ENCODE peak calls at places on chromosome X, in four cellular contexts. One of them, this sample, is unnamed.

GRCh38 chrX:37646254-37646653 is 39.3 kb upstream of the XK start:
- DNase-seq in K562: no peak
- DNase-seq in endodermal cell: no peak
- DNase-seq in AG09319: no peak
- DNase-seq in this sample: no peak

GRCh38 chrX:622104-622503 is 8.5 kb upstream of the SHOX start:
- DNase-seq in K562: no peak
- DNase-seq in endodermal cell: no peak
- DNase-seq in AG09319: no peak
- DNase-seq in this sample: no peak

GRCh38 chrX:103073442-103073841 is 9.5 kb upstream of the BEX1 start:
- DNase-seq in K562: no peak
- DNase-seq in endodermal cell: no peak
- DNase-seq in AG09319: no peak
- DNase-seq in this sample: peak

GRCh38 chrX:19334945-19335626 is 8.6 kb upstream of the PDHA1 start:
- DNase-seq in K562: peak
- DNase-seq in endodermal cell: peak
- DNase-seq in AG09319: no peak
- DNase-seq in this sample: peak

GRCh38 chrX:71282514-71283408 is 674 bp upstream of the NONO start:
- DNase-seq in K562: peak
- DNase-seq in endodermal cell: no peak
- DNase-seq in AG09319: no peak
- DNase-seq in this sample: peak

GRCh38 chrX:46444011-46444410 is 101.2 kb downstream of the ZNF674 start:
- DNase-seq in K562: peak
- DNase-seq in endodermal cell: peak
- DNase-seq in AG09319: peak
- DNase-seq in this sample: peak

GRCh38 chrX:108270739-108271396 is 167.4 kb downstream of the COL4A6 start:
- DNase-seq in K562: no peak
- DNase-seq in endodermal cell: no peak
- DNase-seq in AG09319: no peak
- DNase-seq in this sample: no peak

GRCh38 chrX:40169193-40170086 is 71.7 kb upstream of the BCOR start:
- DNase-seq in K562: peak
- DNase-seq in endodermal cell: peak
- DNase-seq in AG09319: no peak
- DNase-seq in this sample: no peak

GRCh38 chrX:154719132-154719675 is 31.7 kb downstream of the GAB3 start:
- DNase-seq in K562: peak
- DNase-seq in endodermal cell: no peak
- DNase-seq in AG09319: no peak
- DNase-seq in this sample: peak

GRCh38 chrX:130330706-130331105 is 9.0 kb upstream of the SLC25A14 start:
- DNase-seq in K562: peak
- DNase-seq in endodermal cell: peak
- DNase-seq in AG09319: no peak
- DNase-seq in this sample: peak

GRCh38 chrX:65994519-65995501 is 45.1 kb downstream of the VSIG4 start:
- DNase-seq in K562: no peak
- DNase-seq in endodermal cell: no peak
- DNase-seq in AG09319: no peak
- DNase-seq in this sample: no peak

GRCh38 chrX:123964155-123964554 is 2.6 kb downstream of the STAG2 start:
- DNase-seq in K562: no peak
- DNase-seq in endodermal cell: no peak
- DNase-seq in AG09319: no peak
- DNase-seq in this sample: no peak

GRCh38 chrX:118261136-118261535 is 84.8 kb upstream of the WDR44 start:
- DNase-seq in K562: no peak
- DNase-seq in endodermal cell: no peak
- DNase-seq in AG09319: no peak
- DNase-seq in this sample: no peak

GRCh38 chrX:102846544-102847236 is 90.4 kb upstream of the RAB40AL start:
- DNase-seq in K562: no peak
- DNase-seq in endodermal cell: no peak
- DNase-seq in AG09319: no peak
- DNase-seq in this sample: peak

GRCh38 chrX:9677098-9677739 is 88.4 kb downstream of the GPR143 start:
- DNase-seq in K562: no peak
- DNase-seq in endodermal cell: no peak
- DNase-seq in AG09319: no peak
- DNase-seq in this sample: no peak

GRCh38 chrX:20063716-20064351 is 52.9 kb downstream of the MAP7D2 start:
- DNase-seq in K562: peak
- DNase-seq in endodermal cell: peak
- DNase-seq in AG09319: no peak
- DNase-seq in this sample: no peak

GRCh38 chrX:99394450-99394849 is 1015.6 kb downstream of the PCDH19 start:
- DNase-seq in K562: no peak
- DNase-seq in endodermal cell: peak
- DNase-seq in AG09319: no peak
- DNase-seq in this sample: no peak

GRCh38 chrX:83906921-83907320 is 46.0 kb downstream of the CYLC1 start:
- DNase-seq in K562: no peak
- DNase-seq in endodermal cell: no peak
- DNase-seq in AG09319: no peak
- DNase-seq in this sample: no peak

GRCh38 chrX:136271300-136271699 is 20.1 kb upstream of the MAP7D3 start:
- DNase-seq in K562: no peak
- DNase-seq in endodermal cell: no peak
- DNase-seq in AG09319: no peak
- DNase-seq in this sample: no peak

DNA sequence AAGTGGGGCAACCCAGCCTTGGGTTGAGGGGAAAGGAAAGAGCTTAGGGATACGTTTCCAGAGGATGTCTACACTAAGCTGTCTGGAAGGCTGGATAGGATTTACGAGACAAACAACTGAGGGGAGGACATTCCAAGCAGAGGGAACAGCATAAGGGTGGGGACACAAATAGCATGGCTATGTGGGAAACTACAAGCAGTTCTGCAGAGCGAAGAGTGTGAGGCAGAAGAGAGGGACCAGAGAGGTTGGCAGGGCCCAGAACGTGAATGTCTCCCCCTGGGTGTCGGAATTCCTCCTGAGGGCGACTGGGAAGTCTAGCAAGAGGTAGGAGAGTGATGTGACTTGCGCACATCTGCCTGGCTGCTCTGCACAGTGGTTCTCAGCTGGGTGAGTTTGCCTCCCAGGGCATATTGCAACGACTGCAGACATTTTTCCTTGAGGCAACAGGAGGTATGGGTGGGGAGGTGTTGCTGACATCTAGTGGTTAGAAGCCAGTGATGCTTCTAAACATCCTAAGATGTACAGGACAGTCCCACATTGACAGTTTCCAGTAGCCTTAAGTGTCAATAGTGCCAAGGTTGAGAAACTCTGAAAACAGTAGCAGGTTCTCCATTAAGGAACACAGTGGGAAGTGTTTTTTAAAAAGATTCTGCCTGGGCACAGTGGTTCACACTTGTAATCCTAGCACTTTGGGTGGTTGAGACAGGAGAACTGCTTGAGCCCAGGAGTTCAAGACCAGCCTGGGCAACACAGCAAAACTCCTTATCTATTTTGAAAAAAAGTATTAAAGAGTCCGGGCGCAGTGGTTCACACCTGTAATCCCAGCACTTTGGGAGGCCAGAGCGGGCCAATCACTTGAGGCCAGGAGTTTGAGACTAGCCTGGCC is 9.2 kb downstream of the NDUFA1 start:
- DNase-seq in K562: peak
- DNase-seq in endodermal cell: peak
- DNase-seq in AG09319: no peak
- DNase-seq in this sample: peak
- TF ChIP-seq CTCF in K562: peak
- TF ChIP-seq CTCF in endodermal cell: peak
- TF ChIP-seq CTCF in AG09319: peak
- TF ChIP-seq CTCF in this sample: peak

DNA sequence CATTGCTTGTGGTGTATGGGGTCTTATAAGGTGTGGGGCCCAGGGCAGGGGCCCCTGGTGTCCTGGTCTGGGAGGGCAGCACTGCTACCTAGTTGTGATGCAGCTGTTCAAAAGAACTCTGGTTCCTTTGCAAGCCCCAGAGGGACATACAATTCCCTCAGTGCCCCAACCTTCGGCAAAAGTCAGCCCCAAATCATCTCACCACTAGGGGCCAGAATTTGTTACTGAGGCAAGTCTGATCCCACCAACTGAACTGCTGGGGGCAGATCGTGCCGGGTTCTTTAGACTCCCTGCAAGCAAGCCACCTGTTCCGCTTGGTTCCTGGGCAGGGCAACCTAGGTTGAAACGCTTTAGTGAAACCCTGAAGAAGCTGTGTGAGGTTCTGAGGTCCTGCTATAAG is 180.1 kb upstream of the S100G start:
- DNase-seq in K562: peak
- DNase-seq in endodermal cell: peak
- DNase-seq in AG09319: no peak
- DNase-seq in this sample: no peak
- TF ChIP-seq CTCF in K562: peak
- TF ChIP-seq CTCF in endodermal cell: peak
- TF ChIP-seq CTCF in AG09319: no peak
- TF ChIP-seq CTCF in this sample: peak

DNA sequence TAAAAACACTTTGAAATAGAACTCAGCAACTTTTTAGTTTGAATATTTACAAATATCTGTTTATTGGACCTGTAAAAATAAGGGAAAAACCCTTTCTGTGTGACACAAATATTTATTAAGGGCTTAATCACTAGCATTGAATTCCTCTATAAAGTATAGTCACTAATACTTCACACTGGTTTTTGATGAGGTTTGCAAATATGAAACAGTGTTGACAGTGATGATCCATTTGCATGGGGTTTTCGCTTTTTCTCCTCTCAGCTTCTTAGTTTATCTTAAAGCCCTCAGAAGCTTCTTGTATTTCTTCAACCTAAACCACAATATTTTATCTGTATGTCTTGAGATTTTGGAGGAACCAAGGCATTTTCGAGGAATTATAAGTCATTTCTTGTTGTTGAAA is 96.6 kb upstream of the TEX13A start:
- DNase-seq in K562: no peak
- DNase-seq in endodermal cell: no peak
- DNase-seq in AG09319: no peak
- DNase-seq in this sample: no peak
- TF ChIP-seq CTCF in K562: no peak
- TF ChIP-seq CTCF in endodermal cell: no peak
- TF ChIP-seq CTCF in AG09319: no peak
- TF ChIP-seq CTCF in this sample: no peak

DNA sequence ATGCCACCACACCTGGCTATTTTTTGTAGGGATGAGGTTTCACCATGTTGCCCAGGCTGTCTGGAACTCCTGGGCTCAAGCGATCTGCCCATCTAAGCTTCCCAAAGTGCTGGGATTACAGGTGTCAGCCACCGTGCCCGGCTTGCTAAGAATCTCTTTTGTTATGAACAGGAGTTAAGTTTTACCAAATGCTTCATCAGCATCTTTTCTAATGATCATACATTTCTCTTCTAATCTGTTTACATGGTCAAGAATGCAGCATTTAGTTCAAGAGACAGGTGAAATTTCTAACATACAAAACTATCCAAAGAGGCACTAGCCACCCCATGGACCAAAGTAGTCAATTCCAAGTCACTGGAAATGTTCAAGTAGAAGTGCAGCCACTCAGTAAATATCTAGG is 52.5 kb upstream of the IQSEC2 start:
- DNase-seq in K562: no peak
- DNase-seq in endodermal cell: no peak
- DNase-seq in AG09319: no peak
- DNase-seq in this sample: no peak
- TF ChIP-seq CTCF in K562: no peak
- TF ChIP-seq CTCF in endodermal cell: no peak
- TF ChIP-seq CTCF in AG09319: no peak
- TF ChIP-seq CTCF in this sample: no peak

GRCh38 chrX:17581650-17582049 is 155.6 kb upstream of the SCML1 start:
- DNase-seq in K562: no peak
- DNase-seq in endodermal cell: no peak
- DNase-seq in AG09319: no peak
- DNase-seq in this sample: no peak
- TF ChIP-seq CTCF in K562: no peak
- TF ChIP-seq CTCF in endodermal cell: no peak
- TF ChIP-seq CTCF in AG09319: no peak
- TF ChIP-seq CTCF in this sample: no peak